ENCODE peak calls at places on chromosomes 6 and 20, in nine cellular contexts. W is dorsolateral prefrontal cortex, D is IMR-90, Q is foreskin fibroblast, S is AG04450, K is astrocyte of the spinal cord, F is cardiac fibroblast, O is astrocyte of the cerebellum, C is upper lobe of right lung. J is an unnamed sample.

GRCh38 chr6:42400886-42401604 is 50.7 kb downstream of the TRERF1 start:
- DNase-seq in S (no peak), W (no peak), K (no peak), Q (no peak), O (no peak), C (no peak), F (no peak), D (no peak), J (no peak)

GRCh38 chr20:37314617-37315292 is 25.3 kb downstream of the MANBAL start:
- DNase-seq in D (peak), Q (no peak), F (peak), S (no peak), K (no peak), W (no peak), C (no peak), O (no peak), J (no peak)

GRCh38 chr20:15823718-15824117 is 749.5 kb downstream of the KIF16B start:
- DNase-seq in D (no peak), W (no peak), Q (no peak), K (no peak), C (no peak), O (no peak), F (no peak), S (no peak), J (no peak)

GRCh38 chr6:116419069-116419468 is 42.1 kb upstream of the CALHM6 start:
- DNase-seq in S (no peak), K (no peak), D (peak), W (no peak), Q (peak), C (no peak), O (no peak), F (no peak), J (no peak)

GRCh38 chr20:59159091-59159821 is 4.4 kb upstream of the ZNF831 start:
- DNase-seq in D (no peak), Q (no peak), C (no peak), S (no peak), O (no peak), K (no peak), F (no peak), W (no peak), J (no peak)

GRCh38 chr20:41245086-41245707 is 72.3 kb downstream of the ZHX3 start:
- DNase-seq in K (no peak), S (no peak), D (peak), O (no peak), Q (no peak), W (no peak), C (no peak), F (peak), J (peak)

GRCh38 chr6:6856538-6857523 is 250.9 kb upstream of the RREB1 start:
- DNase-seq in C (peak), O (no peak), K (no peak), F (peak), Q (no peak), W (no peak), S (no peak), D (peak), J (peak)

GRCh38 chr6:33431880-33432541 is 12.1 kb downstream of the SYNGAP1 start:
- DNase-seq in O (no peak), Q (no peak), F (no peak), C (no peak), S (no peak), D (no peak), K (no peak), W (no peak), J (no peak)

GRCh38 chr20:49482173-49482572 is 295 bp downstream of the KCNB1 start:
- DNase-seq in Q (no peak), C (no peak), W (no peak), F (no peak), S (no peak), D (no peak), O (no peak), K (no peak), J (no peak)

GRCh38 chr20:49541733-49542513 is 26.0 kb downstream of the PTGIS start:
- DNase-seq in S (peak), O (peak), Q (peak), F (peak), C (peak), D (peak), K (peak), W (no peak), J (peak)

GRCh38 chr20:9635756-9636155 is 121.4 kb downstream of the LAMP5 start:
- DNase-seq in C (no peak), F (no peak), O (no peak), D (no peak), S (no peak), Q (no peak), W (no peak), K (no peak), J (no peak)

GRCh38 chr6:49720372-49720771 is 7.0 kb upstream of the CRISP2 start:
- DNase-seq in D (no peak), O (no peak), Q (no peak), F (no peak), K (no peak), C (no peak), S (no peak), W (no peak), J (no peak)

GRCh38 chr6:147738516-147739187 is 230.2 kb downstream of the SAMD5 start:
- DNase-seq in C (no peak), D (peak), O (peak), K (peak), F (peak), W (no peak), S (no peak), Q (no peak), J (peak)

GRCh38 chr6:72579865-72580264 is 42.0 kb upstream of the KCNQ5 start:
- DNase-seq in F (no peak), S (no peak), D (no peak), Q (no peak), O (no peak), C (no peak), W (no peak), K (no peak), J (peak)

GRCh38 chr6:14641401-14641800 is 523.8 kb downstream of the CD83 start:
- DNase-seq in C (no peak), O (no peak), W (no peak), S (no peak), F (no peak), K (no peak), D (no peak), Q (no peak), J (no peak)

GRCh38 chr6:73608761-73609160 is 45.0 kb downstream of the SLC17A5 start:
- DNase-seq in W (no peak), S (no peak), D (no peak), Q (no peak), F (no peak), O (no peak), K (no peak), C (no peak), J (no peak)

GRCh38 chr6:28446818-28447511 is 3.7 kb upstream of the ZSCAN23 start:
- DNase-seq in W (no peak), Q (peak), D (peak), O (no peak), S (no peak), K (peak), F (peak), C (no peak), J (peak)

GRCh38 chr6:131382646-131383045 is 190.4 kb upstream of the ARG1 start:
- DNase-seq in C (no peak), O (no peak), W (no peak), K (no peak), Q (no peak), F (no peak), S (no peak), D (no peak), J (no peak)

GRCh38 chr6:136129365-136129764 is 120.7 kb downstream of the MTFR2 start:
- DNase-seq in Q (no peak), S (no peak), O (no peak), W (no peak), D (no peak), F (peak), K (no peak), C (no peak), J (peak)

GRCh38 chr6:26269406-26270120 is 95.4 kb upstream of the BTN3A2 start:
- DNase-seq in O (no peak), S (no peak), W (no peak), F (no peak), Q (no peak), C (no peak), D (no peak), K (no peak), J (no peak)

GRCh38 chr6:38806271-38806670 is 91.2 kb downstream of the DNAH8 start:
- DNase-seq in F (no peak), K (no peak), D (no peak), S (no peak), O (no peak), C (no peak), Q (no peak), W (no peak), J (no peak)

GRCh38 chr20:60102665-60103210 is 144.5 kb downstream of the CDH26 start:
- DNase-seq in C (no peak), O (no peak), S (no peak), F (no peak), D (no peak), Q (no peak), K (no peak), W (no peak), J (no peak)

GRCh38 chr6:70150521-70150920 is 152.4 kb downstream of the COL9A1 start:
- DNase-seq in W (no peak), C (no peak), F (no peak), S (no peak), Q (no peak), O (no peak), D (no peak), K (no peak), J (no peak)

GRCh38 chr6:42599558-42599957 is 35.7 kb downstream of the UBR2 start:
- DNase-seq in D (no peak), O (no peak), S (no peak), F (no peak), W (no peak), C (no peak), K (no peak), Q (no peak), J (no peak)

GRCh38 chr20:56160956-56161355 is 87.6 kb upstream of the MC3R start:
- DNase-seq in O (no peak), K (no peak), F (no peak), W (no peak), Q (no peak), C (no peak), D (no peak), S (no peak), J (no peak)

GRCh38 chr6:90483116-90483839 is 103.6 kb downstream of the MAP3K7 start:
- DNase-seq in C (no peak), F (peak), K (no peak), W (no peak), O (no peak), Q (peak), S (no peak), D (peak), J (peak)

GRCh38 chr20:51043811-51044210 is 20.9 kb upstream of the KCNG1 start:
- DNase-seq in K (peak), Q (peak), D (peak), F (no peak), O (no peak), C (no peak), W (no peak), S (peak), J (no peak)

GRCh38 chr6:1622220-1622841 is 12.6 kb downstream of the FOXC1 start:
- DNase-seq in W (no peak), K (no peak), Q (no peak), O (no peak), D (no peak), C (no peak), S (no peak), F (no peak), J (no peak)

GRCh38 chr6:150142657-150143501 is at the start of gene PPP1R14C:
- DNase-seq in C (peak), Q (no peak), S (no peak), K (no peak), O (no peak), W (peak), D (no peak), F (peak), J (no peak)

GRCh38 chr20:18224968-18225568 is 63.3 kb upstream of the ZNF133 start:
- DNase-seq in D (peak), C (no peak), K (peak), W (no peak), S (peak), Q (peak), O (peak), F (peak), J (peak)

GRCh38 chr20:10580700-10581099 is 93.1 kb downstream of the JAG1 start:
- DNase-seq in W (no peak), S (no peak), D (no peak), O (no peak), Q (no peak), C (no peak), K (no peak), F (no peak), J (no peak)

GRCh38 chr6:74826318-74826717 is 379.5 kb downstream of the COL12A1 start:
- DNase-seq in K (no peak), W (no peak), S (no peak), D (no peak), O (no peak), Q (no peak), F (no peak), C (no peak), J (no peak)

GRCh38 chr6:8588176-8588575 is 152.8 kb upstream of the SLC35B3 start:
- DNase-seq in W (no peak), C (no peak), O (no peak), F (no peak), Q (no peak), S (no peak), K (no peak), D (no peak), J (no peak)

GRCh38 chr6:19921821-19922220 is 84.7 kb downstream of the ID4 start:
- DNase-seq in O (no peak), C (no peak), S (no peak), W (no peak), Q (no peak), D (no peak), K (no peak), F (no peak), J (no peak)

GRCh38 chr6:6752129-6752528 is 163.6 kb downstream of the LY86 start:
- DNase-seq in Q (peak), K (peak), D (peak), S (peak), W (no peak), C (no peak), F (peak), O (peak), J (no peak)

GRCh38 chr20:23061713-23062561 is 12.5 kb upstream of the THBD start:
- DNase-seq in O (no peak), K (peak), S (peak), W (no peak), D (peak), Q (peak), F (peak), C (no peak), J (peak)

DNA sequence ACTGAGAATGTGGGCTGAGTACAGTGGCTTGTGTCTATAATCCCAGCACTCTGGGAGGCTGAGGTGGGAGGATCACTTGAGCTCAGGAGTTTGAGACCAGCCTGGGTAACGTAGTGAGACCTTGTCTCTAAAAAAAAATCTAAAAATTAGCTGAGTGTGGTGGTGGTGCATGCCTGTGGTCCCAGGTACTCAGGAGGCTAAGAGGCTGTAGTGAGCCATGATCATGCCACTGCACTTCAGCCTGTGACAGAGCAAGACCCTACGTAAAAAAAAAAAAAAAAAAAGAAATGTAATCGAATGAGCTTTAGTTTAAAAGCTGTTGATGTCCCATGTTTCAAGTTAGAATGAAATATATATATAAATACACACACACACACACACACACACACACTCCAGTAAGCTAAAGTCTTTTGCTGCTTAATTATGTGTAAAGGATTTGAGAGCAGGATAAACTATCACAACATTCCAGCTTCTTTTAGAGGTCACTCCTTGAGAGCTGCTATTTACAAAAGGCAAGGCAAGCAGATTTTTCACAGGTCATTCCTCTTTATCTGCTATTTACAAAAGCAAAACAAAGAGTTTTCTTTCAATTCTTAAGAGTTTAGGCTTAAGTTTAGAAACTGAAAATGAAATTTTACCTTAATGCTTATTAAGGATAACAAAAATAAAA is 4.7 kb upstream of the MICAL1 start:
- DNase-seq in Q (no peak), C (no peak), W (no peak), F (no peak), K (no peak), D (no peak), O (no peak), S (no peak), J (no peak)
- H3K4me3 ChIP-seq in Q (no peak), C (no peak), W (no peak), F (no peak), K (no peak), D (no peak), O (no peak), S (no peak), J (no peak)

GRCh38 chr6:12842658-12843057 is 126.1 kb downstream of the PHACTR1 start:
- DNase-seq in S (no peak), K (no peak), D (no peak), Q (no peak), F (no peak), W (no peak), O (no peak), C (no peak), J (no peak)
- H3K4me3 ChIP-seq in S (no peak), K (no peak), D (no peak), Q (no peak), F (no peak), W (no peak), O (no peak), C (no peak), J (no peak)

DNA sequence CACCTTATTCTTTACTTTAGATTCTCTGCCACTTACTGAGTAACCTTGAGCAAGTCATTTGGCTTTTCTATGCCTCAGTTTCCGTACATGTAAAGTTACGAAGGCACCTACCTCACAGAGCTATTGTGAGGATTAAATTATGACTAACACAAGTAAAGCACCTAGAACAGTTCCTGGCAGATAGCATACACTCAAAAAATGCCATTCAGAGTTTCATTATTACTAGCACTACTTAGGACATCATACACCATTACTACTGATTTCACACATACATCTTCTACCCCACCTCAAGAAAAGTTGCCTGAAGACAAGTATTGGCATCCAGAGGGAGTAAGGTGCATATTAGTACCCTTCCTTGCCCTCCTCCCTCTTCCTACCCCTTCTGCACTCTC is 107.8 kb downstream of the OGFRL1 start:
- DNase-seq in W (no peak), K (no peak), S (no peak), Q (no peak), O (no peak), F (no peak), D (no peak), C (no peak), J (no peak)
- H3K4me3 ChIP-seq in W (no peak), K (no peak), S (no peak), Q (no peak), O (no peak), F (no peak), D (no peak), C (no peak), J (no peak)

GRCh38 chr6:16498957-16499356 is 260.6 kb downstream of the GMPR start:
- DNase-seq in Q (no peak), O (no peak), S (no peak), F (no peak), C (no peak), D (no peak), W (no peak), K (no peak), J (no peak)
- H3K4me3 ChIP-seq in Q (no peak), O (no peak), S (no peak), F (no peak), C (no peak), D (no peak), W (no peak), K (no peak), J (no peak)

GRCh38 chr20:62724692-62725595 is 16.3 kb downstream of the NTSR1 start:
- DNase-seq in C (no peak), S (no peak), O (no peak), D (no peak), K (no peak), F (no peak), Q (no peak), W (no peak), J (no peak)

GRCh38 chr20:62722627-62723026 is 14.0 kb downstream of the NTSR1 start:
- DNase-seq in O (no peak), K (no peak), D (no peak), S (no peak), W (no peak), Q (no peak), C (no peak), F (no peak), J (no peak)

GRCh38 chr20:62725596-62726268 is 17.1 kb downstream of the NTSR1 start:
- DNase-seq in O (no peak), F (no peak), C (no peak), W (no peak), S (no peak), Q (no peak), D (no peak), K (no peak), J (no peak)

GRCh38 chr20:62723351-62723750 is 14.7 kb downstream of the NTSR1 start:
- DNase-seq in W (no peak), S (no peak), D (peak), C (no peak), O (no peak), F (no peak), K (peak), Q (no peak), J (no peak)

DNA sequence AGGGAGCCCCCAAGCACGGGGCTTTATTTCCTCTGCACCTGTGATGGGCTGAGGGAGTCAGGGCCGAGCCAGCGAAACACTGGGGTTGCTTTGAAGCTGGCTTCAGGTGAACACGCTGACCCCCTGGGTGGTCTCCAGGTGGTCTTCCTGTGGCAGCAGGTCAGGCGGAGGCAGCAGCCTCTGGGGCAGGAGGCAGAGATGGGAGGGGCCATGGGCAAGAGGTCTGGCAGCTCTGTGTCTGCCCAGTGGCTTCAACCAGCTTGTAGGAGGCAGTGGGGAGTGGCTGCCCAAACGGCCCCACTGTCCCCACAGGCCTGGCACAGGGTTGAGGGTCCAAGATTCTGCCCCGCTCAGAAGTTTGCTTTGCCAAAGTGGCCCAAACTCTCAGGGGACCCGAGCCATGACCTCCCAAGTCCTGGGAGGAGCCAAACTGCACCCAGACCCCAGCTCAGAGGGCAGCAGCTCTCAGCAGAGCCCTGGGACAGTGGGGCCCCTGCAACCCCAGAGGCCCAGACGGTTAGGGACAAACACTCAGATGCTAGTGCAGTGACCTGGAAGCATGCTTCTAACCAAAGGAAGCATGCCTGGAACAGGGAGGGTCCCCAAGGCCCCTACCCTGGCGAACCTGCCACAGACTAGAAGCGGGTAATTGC is 15.3 kb downstream of the NTSR1 start:
- DNase-seq in Q (no peak), O (no peak), D (no peak), S (no peak), C (no peak), W (no peak), F (no peak), K (no peak), J (no peak)
- H3K4me3 ChIP-seq in Q (no peak), O (no peak), D (no peak), S (no peak), C (no peak), W (no peak), F (no peak), K (no peak), J (no peak)

DNA sequence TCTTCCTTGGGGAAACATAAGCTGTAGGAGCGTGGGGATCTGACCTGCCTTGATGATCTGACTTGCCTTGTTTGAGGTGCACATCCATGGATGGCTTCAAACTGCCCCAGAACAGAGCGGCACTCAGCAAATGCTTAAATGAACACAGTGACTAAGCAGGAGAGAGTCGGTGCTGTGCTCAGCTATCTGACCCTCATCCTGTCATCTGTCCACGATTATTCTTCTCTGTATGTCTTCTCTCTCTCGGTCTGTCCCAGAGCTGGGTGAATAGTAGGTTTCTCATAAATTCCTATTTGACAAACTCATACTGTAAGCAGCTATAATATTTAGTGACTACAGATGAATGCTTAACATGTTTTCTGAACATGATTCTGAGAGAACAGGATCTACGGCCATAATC is 37.3 kb downstream of the TRAM2 start:
- DNase-seq in Q (peak), D (peak), W (no peak), C (no peak), F (no peak), S (no peak), K (peak), O (no peak), J (no peak)
- H3K4me3 ChIP-seq in Q (peak), D (no peak), W (no peak), C (no peak), F (no peak), S (no peak), K (no peak), O (no peak), J (no peak)

GRCh38 chr6:111593516-111593824 is 12.2 kb downstream of the TRAF3IP2 start:
- DNase-seq in Q (no peak), D (no peak), K (no peak), W (no peak), F (no peak), C (no peak), S (no peak), O (no peak), J (no peak)
- H3K4me3 ChIP-seq in Q (no peak), D (no peak), K (no peak), W (no peak), F (no peak), C (no peak), S (no peak), O (no peak), J (no peak)

J was measured in fibroblast of pulmonary artery.